ENCODE peak calls at places on chromosomes 4 and X, in four cellular contexts. E is tibial nerve, O is right lobe of liver, D is Peyer's patch. H is an unnamed sample. For H3K27me3, the result is how much of the 10 kb centered on the place peaks cover.

GRCh38 chr4:91471280-91471679 is 832.5 kb upstream of the GRID2 start:
- DNase-seq in E (no peak), O (no peak), D (no peak), H (peak)

GRCh38 chr4:82667761-82668505 is 106.1 kb upstream of the TMEM150C start:
- DNase-seq in D (no peak), E (no peak), O (no peak), H (no peak)

GRCh38 chr4:47933798-47934197 is 19.4 kb upstream of the NFXL1 start:
- DNase-seq in D (no peak), O (no peak), E (no peak), H (no peak)

GRCh38 chr4:111960241-111960667 is 185.0 kb upstream of the FAM241A start:
- DNase-seq in E (no peak), O (no peak), D (no peak), H (no peak)

GRCh38 chr4:179595671-179596410 is 2153.6 kb upstream of the AGA start:
- DNase-seq in E (no peak), O (no peak), D (no peak), H (no peak)

GRCh38 chr4:52643846-52644245 is 15.3 kb downstream of the USP46 start:
- DNase-seq in O (peak), D (peak), E (peak), H (peak)

GRCh38 chr4:98873059-98873458 is 55.9 kb downstream of the EIF4E start:
- DNase-seq in O (no peak), E (no peak), D (no peak), H (no peak)

GRCh38 chr4:2078584-2078983 is 19.5 kb downstream of the NAT8L start:
- DNase-seq in D (no peak), E (no peak), O (no peak), H (no peak)

GRCh38 chr4:76235915-76236314 is 15.6 kb upstream of the FAM47E start:
- DNase-seq in O (no peak), E (no peak), D (no peak), H (peak)

GRCh38 chr4:1856920-1857699 is 1.2 kb upstream of the LETM1 start:
- DNase-seq in D (no peak), E (no peak), O (peak), H (peak)

GRCh38 chr4:3615386-3616286 is 83.4 kb upstream of the LRPAP1 start:
- DNase-seq in E (no peak), O (no peak), D (no peak), H (no peak)

GRCh38 chr4:122246551-122246950 is 94.4 kb downstream of the BLTP1 start:
- DNase-seq in D (no peak), O (no peak), E (no peak), H (no peak)

GRCh38 chr4:86249074-86249473 is 110.8 kb downstream of the MAPK10 start:
- DNase-seq in D (no peak), E (no peak), O (no peak), H (no peak)

GRCh38 chr4:141058739-141059507 is 74.3 kb downstream of the RNF150 start:
- DNase-seq in E (no peak), D (no peak), O (no peak), H (no peak)

GRCh38 chrX:148995661-148996060 is 495.2 kb downstream of the AFF2 start:
- DNase-seq in D (no peak), O (no peak), E (no peak), H (no peak)

GRCh38 chr4:110628321-110629213 is 5.7 kb upstream of the PITX2 start:
- DNase-seq in D (no peak), E (no peak), O (no peak), H (no peak)

GRCh38 chr4:8053688-8054449 is 104.7 kb downstream of the ABLIM2 start:
- DNase-seq in D (no peak), O (no peak), E (no peak), H (no peak)

GRCh38 chr4:55475394-55476243 is 71.1 kb downstream of the CLOCK start:
- DNase-seq in O (no peak), D (no peak), E (no peak), H (no peak)

GRCh38 chr4:8192748-8193738 is 6.0 kb upstream of the SH3TC1 start:
- DNase-seq in D (peak), E (peak), O (peak), H (peak)

GRCh38 chr4:29565256-29565655 is 1154.9 kb upstream of the PCDH7 start:
- DNase-seq in D (no peak), E (no peak), O (no peak), H (no peak)

GRCh38 chr4:173270312-173271027 is 63.7 kb downstream of the HMGB2 start:
- DNase-seq in E (no peak), D (no peak), O (no peak), H (no peak)

GRCh38 chrX:103378990-103379389 is 2.7 kb downstream of the BEX3 start:
- DNase-seq in D (no peak), E (no peak), O (no peak), H (no peak)

GRCh38 chrX:73963682-73964081 is 340.3 kb upstream of the ZCCHC13 start:
- DNase-seq in O (peak), E (no peak), D (no peak), H (no peak)
- H3K27ac ChIP-seq in O (no peak), E (no peak), D (no peak), H (no peak)

GRCh38 chr4:128980816-128981326 is 112.5 kb downstream of the SCLT1 start:
- DNase-seq in O (no peak), D (no peak), E (no peak), H (no peak)
- H3K27me3 ChIP-seq in O (under half), D (under half), E (under half), H (under half)

DNA sequence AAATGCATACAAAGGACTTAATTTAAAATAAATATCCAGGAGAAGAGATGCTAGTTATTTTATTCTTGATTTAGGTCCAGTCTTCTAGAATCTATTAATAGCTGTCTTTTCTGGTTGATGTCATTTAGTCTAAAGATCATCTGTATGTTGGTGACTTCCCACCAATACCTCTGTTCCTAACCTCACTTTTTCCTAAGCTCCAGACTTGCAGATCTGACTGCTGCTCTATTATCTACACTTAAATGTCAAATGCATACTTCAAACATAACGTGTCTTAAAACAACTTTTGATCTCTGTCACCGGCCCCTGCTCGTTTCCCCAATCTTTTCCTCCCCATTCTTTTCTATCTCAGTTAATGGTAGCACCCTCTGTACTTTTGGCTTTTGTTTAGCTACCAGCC is 133.3 kb downstream of the STIM2 start:
- DNase-seq in E (no peak), O (no peak), D (no peak), H (no peak)
- TF ChIP-seq POLR2A in E (no peak), O (no peak), D (no peak), H (no peak)

DNA sequence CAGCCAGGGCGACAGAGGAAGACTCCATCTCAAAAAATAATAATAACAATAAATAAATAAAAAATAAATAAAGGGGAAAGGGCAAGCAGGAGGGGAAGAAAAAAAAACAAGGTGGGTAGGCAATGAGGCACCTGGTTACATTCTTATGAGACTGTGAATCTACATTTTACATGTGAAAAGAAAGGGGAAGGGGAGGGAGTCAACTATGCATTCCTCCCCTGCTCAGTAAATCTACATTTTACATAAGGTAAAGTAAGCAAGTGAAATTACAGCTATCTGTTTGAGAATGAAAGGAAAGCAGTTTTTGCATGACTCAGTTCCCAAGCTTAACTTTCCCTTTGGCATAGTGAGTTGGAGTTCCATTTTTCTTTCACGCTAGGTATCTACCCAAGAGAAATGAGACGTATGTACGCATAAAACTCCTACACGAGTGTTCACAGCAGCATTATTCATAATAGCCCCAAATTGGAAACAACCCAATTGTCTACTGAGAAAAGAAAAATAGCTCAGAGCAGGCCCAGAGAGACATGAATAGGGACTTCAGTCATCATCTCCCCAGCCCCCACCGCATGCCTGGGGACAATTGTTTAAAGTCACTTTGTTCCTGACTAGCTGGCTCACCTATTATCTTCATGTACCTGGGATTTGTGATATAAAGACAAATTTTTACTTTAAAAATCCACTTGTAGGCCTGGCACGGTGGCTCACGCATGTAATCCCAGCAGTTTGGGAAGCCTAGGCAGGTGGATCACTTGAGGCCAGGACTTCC is 52.4 kb downstream of the DDX3X start:
- DNase-seq in E (no peak), O (peak), D (no peak), H (no peak)
- H3K27ac ChIP-seq in E (no peak), O (no peak), D (peak), H (no peak)

GRCh38 chr4:100367451-100367850 is 150.4 kb downstream of the EMCN start:
- DNase-seq in E (no peak), D (no peak), O (no peak), H (no peak)
- H3K27me3 ChIP-seq in E (under half), D (under half), O (under half), H (under half)

DNA sequence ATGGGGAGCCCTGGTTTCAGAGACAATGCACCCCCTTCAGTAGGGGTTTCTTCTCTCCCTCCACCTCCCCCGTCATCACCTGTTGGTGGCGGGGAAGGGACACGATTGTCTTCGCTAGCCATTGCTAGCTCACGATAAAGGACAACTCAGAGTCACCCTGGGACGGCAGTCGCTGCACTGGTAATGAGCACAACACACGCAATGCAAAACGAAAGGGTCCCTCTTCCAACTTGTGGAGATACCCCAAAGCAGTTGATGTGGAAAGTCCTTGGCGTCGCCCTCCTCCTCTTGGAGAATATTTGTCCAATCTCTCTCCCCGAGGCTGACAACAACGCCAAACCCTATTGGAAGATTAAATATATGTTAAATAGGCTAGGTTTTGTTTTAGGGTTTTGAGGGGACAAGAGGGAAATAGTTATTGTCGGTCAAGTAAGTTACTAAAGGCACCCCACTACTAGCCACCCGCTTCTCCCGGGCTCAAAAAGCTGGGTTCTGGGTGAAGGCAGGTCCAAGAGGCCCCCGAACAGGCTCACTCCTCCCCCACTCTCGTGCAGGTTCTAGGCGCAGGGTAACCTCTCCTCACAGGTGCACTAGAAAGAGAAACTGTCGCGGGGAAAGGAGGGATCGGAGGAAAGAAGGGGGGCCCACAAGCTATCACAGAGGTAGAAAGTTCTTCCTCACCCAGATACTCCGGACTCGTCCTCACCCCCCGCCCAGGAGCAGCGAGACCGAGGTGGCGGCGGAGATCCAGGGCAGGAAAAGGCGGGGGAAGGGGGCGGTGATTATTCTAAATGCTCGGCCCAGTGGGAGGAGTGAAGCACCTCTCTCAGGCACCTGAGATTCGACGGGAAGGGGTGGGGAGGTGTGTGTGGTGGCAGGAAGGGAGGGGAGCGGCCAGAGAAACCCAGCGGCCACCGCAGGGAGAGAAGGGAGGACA is at the start of gene LRBA:
- DNase-seq in D (peak), E (peak), O (peak), H (peak)
- TF ChIP-seq POLR2A in D (no peak), E (no peak), O (no peak), H (no peak)

DNA sequence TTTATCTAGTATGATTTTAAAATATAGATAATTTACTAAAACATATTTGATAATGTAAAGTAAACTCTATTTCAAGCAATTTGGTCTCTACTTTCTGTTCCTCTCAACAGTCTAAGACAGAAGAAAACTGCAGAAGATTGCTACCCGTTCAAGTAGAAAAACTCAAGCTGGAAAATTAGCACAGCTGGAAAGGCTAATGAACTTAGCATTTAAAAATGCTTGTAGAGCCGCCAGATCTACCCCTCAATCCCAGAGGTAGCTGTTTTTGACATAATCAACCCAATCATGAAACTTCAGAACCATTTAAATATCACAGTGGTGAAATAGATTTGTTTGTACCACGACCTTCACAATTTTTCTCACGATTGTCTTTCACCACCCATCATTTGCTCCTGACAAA is 479.5 kb downstream of the SPRY1 start:
- DNase-seq in O (no peak), D (no peak), E (no peak), H (no peak)
- H3K27ac ChIP-seq in O (no peak), D (no peak), E (no peak), H (no peak)